ENCODE peak calls at places on chromosomes 16 and 17, in four cellular contexts. O is H9, W is uterus, G is tibial nerve. E is an unnamed sample.

GRCh38 chr16:47774661-47775060 is 313.5 kb downstream of the PHKB start:
- DNase-seq in O (peak), W (no peak), G (no peak), E (no peak)

GRCh38 chr16:71384073-71384724 is 25.7 kb downstream of the CALB2 start:
- DNase-seq in O (no peak), W (no peak), G (no peak), E (no peak)

GRCh38 chr17:73800893-73801292 is 156.6 kb upstream of the SDK2 start:
- DNase-seq in O (no peak), W (no peak), G (no peak), E (no peak)

GRCh38 chr17:67620088-67620487 is 97.6 kb upstream of the NOL11 start:
- DNase-seq in O (no peak), W (no peak), G (no peak), E (no peak)

GRCh38 chr16:69077251-69077650 is 28.2 kb upstream of the HAS3 start:
- DNase-seq in O (no peak), W (no peak), G (no peak), E (no peak)

GRCh38 chr16:12907670-12908233 is 6.4 kb downstream of the SHISA9 start:
- DNase-seq in O (peak), W (no peak), G (no peak), E (no peak)

GRCh38 chr17:18159551-18160120 is 24.0 kb upstream of the ALKBH5 start:
- DNase-seq in O (no peak), W (no peak), G (no peak), E (no peak)

GRCh38 chr17:82328994-82329507 is 4.5 kb downstream of the SECTM1 start:
- DNase-seq in O (no peak), W (no peak), G (no peak), E (no peak)

GRCh38 chr16:54487933-54488332 is 201.3 kb upstream of the IRX3 start:
- DNase-seq in O (no peak), W (no peak), G (peak), E (no peak)

GRCh38 chr17:78940708-78941107 is 15.5 kb upstream of the TIMP2 start:
- DNase-seq in O (peak), W (no peak), G (no peak), E (no peak)

GRCh38 chr16:84040823-84041391 is 1.7 kb downstream of the SLC38A8 start:
- DNase-seq in O (no peak), W (no peak), G (peak), E (no peak)

GRCh38 chr16:26058326-26058725 is 366.6 kb downstream of the HS3ST4 start:
- DNase-seq in O (no peak), W (no peak), G (no peak), E (no peak)

GRCh38 chr17:12078791-12079190 is 58.1 kb downstream of the MAP2K4 start:
- DNase-seq in O (no peak), W (no peak), G (no peak), E (no peak)

GRCh38 chr16:80610489-80611156 is 69.8 kb downstream of the DYNLRB2 start:
- DNase-seq in O (no peak), W (no peak), G (no peak), E (no peak)

GRCh38 chr16:84811529-84811928 is 8.3 kb upstream of the CRISPLD2 start:
- DNase-seq in O (no peak), W (no peak), G (no peak), E (no peak)

GRCh38 chr16:84294196-84295142 is at the start of gene WFDC1:
- DNase-seq in O (no peak), W (peak), G (no peak), E (peak)

GRCh38 chr17:2928294-2928890 is 132.2 kb downstream of the RAP1GAP2 start:
- DNase-seq in O (peak), W (no peak), G (no peak), E (no peak)

GRCh38 chr16:83813818-83814653 is 6.3 kb downstream of the HSBP1 start:
- DNase-seq in O (no peak), W (peak), G (peak), E (no peak)

GRCh38 chr17:43006639-43007551 is at the start of gene IFI35:
- DNase-seq in O (peak), W (peak), G (peak), E (peak)

GRCh38 chr17:18916816-18917496 is 35.0 kb upstream of the SLC5A10 start:
- DNase-seq in O (no peak), W (no peak), G (no peak), E (no peak)

GRCh38 chr17:15446036-15446435 is 21.4 kb downstream of the CDRT4 start:
- DNase-seq in O (peak), W (no peak), G (no peak), E (no peak)

GRCh38 chr16:86931410-86931941 is 353.1 kb downstream of the FOXL1 start:
- DNase-seq in O (no peak), W (no peak), G (peak), E (no peak)

GRCh38 chr17:66547170-66547865 is 244.9 kb downstream of the PRKCA start:
- DNase-seq in O (no peak), W (no peak), G (no peak), E (no peak)

GRCh38 chr16:68354816-68355215 is 44.0 kb downstream of the PRMT7 start:
- DNase-seq in O (no peak), W (no peak), G (no peak), E (no peak)

GRCh38 chr16:67165121-67166034 is 833 bp downstream of the HSF4 start:
- DNase-seq in O (no peak), W (no peak), G (no peak), E (no peak)

GRCh38 chr17:29931253-29931932 is 1.4 kb upstream of the SSH2 start:
- DNase-seq in O (peak), W (peak), G (peak), E (peak)

GRCh38 chr17:45307290-45308015 is 9.4 kb downstream of the MAP3K14 start:
- DNase-seq in O (no peak), W (peak), G (peak), E (no peak)

GRCh38 chr16:85443531-85443930 is 169.6 kb upstream of the GSE1 start:
- DNase-seq in O (no peak), W (no peak), G (no peak), E (no peak)

GRCh38 chr16:29315916-29316517 is 90.5 kb downstream of the NPIPB11 start:
- DNase-seq in O (peak), W (no peak), G (no peak), E (no peak)

GRCh38 chr16:52050418-52050817 is 496.5 kb downstream of the TOX3 start:
- DNase-seq in O (no peak), W (no peak), G (no peak), E (no peak)

GRCh38 chr16:78147846-78148535 is 48.5 kb downstream of the WWOX start:
- DNase-seq in O (no peak), W (no peak), G (no peak), E (no peak)

GRCh38 chr16:53912155-53912554 is 208.2 kb downstream of the FTO start:
- DNase-seq in O (no peak), W (no peak), G (no peak), E (no peak)

GRCh38 chr17:39706383-39706782 is 6.5 kb downstream of the ERBB2 start:
- DNase-seq in O (no peak), W (no peak), G (no peak), E (no peak)

GRCh38 chr17:18258356-18259038 is at the start of gene FLII:
- DNase-seq in O (peak), W (peak), G (peak), E (peak)

DNA sequence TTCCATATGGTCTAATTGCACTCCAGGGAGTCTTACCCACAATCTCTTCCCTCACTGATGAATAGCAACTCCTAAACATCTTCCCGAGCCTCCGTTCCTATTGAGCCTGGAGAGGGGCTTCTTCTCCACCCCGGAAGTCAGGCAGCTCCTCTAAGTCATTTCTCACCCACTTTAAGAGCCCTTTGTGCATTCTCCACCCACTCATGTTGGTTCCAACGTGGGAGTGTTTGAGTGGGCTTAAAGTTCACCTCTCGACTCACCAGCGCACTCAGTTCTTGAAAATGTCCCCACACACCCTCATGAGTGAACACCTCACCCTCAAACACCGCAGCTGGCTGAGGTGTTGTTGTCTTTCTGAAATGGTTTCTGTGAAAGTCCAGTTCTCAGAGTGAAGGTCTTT is 67.6 kb downstream of the TMEM114 start:
- DNase-seq in O (no peak), W (no peak), G (no peak), E (no peak)
- H3K27ac ChIP-seq in O (no peak), W (no peak), G (no peak), E (no peak)

DNA sequence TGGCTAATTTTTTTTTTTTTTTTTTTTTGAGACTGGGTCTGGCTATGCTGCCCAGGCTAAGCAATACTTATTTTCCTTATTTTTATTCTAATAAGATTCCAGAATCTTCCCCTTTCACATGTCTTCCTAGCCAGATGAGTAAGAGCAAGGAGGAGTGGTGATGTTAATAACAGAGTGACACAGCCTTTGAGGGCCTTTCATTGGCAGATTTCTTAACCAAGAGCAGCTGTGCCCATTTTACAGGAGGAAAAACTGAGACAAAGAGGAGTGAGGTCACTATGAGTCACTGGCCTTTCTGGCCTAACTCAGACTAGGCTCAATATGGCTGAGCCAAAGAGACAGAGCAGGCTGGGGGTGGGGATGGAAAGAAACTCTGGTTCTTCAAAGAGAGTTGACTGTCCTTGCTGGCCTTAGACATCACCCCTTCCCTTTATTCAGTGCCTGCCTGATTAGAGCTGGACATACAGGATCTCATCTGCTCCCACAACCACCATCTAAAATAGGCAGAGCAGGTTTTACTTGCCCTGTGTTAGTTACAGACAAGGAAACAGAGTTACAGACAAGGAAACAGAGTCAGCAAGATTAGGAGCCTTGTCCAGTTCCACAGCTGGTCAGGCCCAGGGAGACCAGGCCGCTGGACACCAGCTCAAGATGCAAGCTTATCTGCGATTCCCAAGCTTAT is 50.0 kb upstream of the TOB1 start:
- DNase-seq in O (no peak), W (no peak), G (no peak), E (no peak)
- H3K27ac ChIP-seq in O (no peak), W (no peak), G (no peak), E (peak)

DNA sequence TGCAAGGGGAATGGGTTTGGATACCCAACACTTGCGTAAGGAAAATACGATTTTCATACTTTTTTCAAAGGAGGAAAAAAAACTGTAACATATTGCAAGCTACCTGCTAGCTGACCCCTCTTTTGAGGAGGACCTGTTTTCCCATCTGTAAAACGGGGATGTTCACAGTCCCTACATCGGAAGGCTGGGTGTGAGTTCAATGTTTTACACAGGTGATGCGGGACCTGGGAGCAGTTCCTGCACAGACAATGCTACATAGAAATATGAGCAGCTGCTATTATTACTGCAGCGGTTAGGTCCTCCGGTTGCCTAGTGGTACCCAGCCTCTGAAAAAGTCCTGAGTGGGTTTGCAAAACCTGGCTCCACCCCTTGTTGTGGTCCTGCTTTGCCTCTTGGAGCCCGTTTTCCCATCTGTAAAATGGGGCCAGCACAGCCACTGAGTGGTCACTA is 3.5 kb downstream of the SOCS1 start:
- DNase-seq in O (no peak), W (no peak), G (no peak), E (no peak)
- H3K27ac ChIP-seq in O (no peak), W (peak), G (no peak), E (no peak)

GRCh38 chr17:59810894-59811153 is 81.9 kb downstream of the TUBD1 start:
- DNase-seq in O (no peak), W (no peak), G (no peak), E (no peak)

GRCh38 chr17:59812139-59812538 is 80.6 kb downstream of the TUBD1 start:
- DNase-seq in O (no peak), W (no peak), G (no peak), E (no peak)

GRCh38 chr17:59811209-59811608 is 81.5 kb downstream of the TUBD1 start:
- DNase-seq in O (no peak), W (no peak), G (no peak), E (no peak)

GRCh38 chr17:59804910-59805381 is 87.8 kb downstream of the TUBD1 start:
- DNase-seq in O (no peak), W (no peak), G (no peak), E (no peak)

DNA sequence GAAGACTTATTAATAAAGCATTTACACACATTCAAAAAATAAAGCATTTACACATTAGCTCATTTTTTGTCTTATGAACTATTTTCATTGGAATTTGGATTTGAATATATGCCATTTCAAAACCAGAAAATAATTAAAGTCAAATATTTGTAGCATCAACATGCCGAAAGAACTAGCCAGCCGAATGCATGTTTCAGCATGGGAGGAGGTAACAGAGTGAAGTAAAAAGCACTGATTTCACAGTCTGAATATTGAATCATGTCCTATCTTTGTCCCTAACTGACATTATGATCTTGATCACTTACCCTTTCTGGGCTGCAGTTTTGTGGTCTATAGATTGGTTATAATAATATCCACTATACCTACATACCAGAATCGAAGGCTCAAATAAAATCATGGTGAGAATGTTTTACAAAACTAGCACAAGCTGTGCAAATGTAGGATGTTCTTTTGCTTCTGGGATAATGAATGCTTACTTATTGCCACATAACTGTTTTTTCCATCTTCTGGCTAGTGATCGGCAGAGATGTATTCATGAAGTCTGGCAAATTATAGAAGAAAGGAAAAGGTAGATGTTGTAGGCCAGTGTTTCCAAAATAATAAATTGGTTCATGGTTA is 84.7 kb downstream of the TUBD1 start:
- DNase-seq in O (no peak), W (no peak), G (no peak), E (no peak)
- H3K27ac ChIP-seq in O (no peak), W (peak), G (peak), E (no peak)

GRCh38 chr17:76710863-76711611 is at the start of gene MXRA7:
- DNase-seq in O (peak), W (peak), G (peak), E (peak)
- H3K27ac ChIP-seq in O (no peak), W (peak), G (peak), E (peak)

DNA sequence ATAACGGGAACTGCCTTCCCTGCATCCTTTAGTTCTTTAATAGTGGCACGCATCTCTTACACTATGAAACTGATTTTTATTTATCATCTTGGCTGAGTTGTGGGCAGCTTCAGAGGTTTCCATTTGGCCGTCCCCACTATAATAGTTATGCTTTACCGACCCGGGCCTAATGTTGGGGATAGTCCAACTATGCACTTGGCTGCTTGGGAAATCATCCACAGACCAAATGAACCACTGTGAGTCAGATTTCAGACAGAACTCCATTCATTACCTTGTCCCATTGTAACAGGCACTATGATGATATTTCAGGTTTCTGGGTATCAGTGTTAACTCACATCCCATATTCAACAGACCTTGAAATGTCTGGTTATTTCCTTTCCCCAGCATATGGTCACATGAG is 6.1 kb upstream of the SLFN5 start:
- DNase-seq in O (no peak), W (no peak), G (no peak), E (no peak)
- H3K27ac ChIP-seq in O (no peak), W (no peak), G (no peak), E (no peak)

GRCh38 chr17:72576289-72576759 is 455.5 kb downstream of the SOX9 start:
- DNase-seq in O (peak), W (no peak), G (no peak), E (no peak)

GRCh38 chr17:72580321-72581127 is 459.7 kb downstream of the SOX9 start:
- DNase-seq in O (no peak), W (no peak), G (no peak), E (no peak)

GRCh38 chr17:72575542-72576233 is 454.9 kb downstream of the SOX9 start:
- DNase-seq in O (no peak), W (no peak), G (no peak), E (no peak)

GRCh38 chr17:72579990-72580320 is 459.1 kb downstream of the SOX9 start:
- DNase-seq in O (no peak), W (no peak), G (no peak), E (no peak)

DNA sequence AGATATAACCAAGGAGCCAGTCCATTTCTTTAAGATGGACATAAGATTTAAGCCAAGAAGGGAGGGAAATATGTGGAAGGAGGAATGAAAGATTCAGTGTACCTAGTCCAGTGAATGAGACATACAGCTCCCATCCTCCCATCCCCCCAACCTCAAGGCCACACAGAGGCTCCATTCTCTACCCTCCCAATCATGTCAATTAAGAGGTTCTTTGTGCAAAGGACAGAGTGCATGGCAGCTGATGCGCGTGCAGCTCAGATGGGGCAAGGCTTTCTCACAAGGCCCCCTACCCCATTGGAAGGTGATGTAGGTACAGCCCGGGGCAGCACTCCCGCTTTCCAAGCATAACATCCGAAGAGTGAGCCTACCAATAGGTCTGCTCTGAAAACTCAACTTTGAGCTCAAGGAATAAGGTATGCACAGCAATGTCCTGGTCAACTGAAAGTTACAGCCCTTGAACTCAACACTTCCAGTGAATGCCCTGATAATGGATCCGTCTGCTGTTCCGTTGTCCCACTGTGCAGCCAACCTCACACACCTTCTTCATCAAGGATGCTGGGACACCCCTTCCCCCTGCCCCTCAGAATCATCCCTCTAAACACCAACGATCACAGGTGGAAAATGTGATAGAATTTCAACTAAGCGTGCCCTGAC is 458.1 kb downstream of the SOX9 start:
- DNase-seq in O (no peak), W (no peak), G (no peak), E (no peak)
- H3K27ac ChIP-seq in O (no peak), W (no peak), G (no peak), E (no peak)

GRCh38 chr16:2323701-2324100 is 16.8 kb downstream of the ABCA3 start:
- DNase-seq in O (no peak), W (no peak), G (no peak), E (no peak)

GRCh38 chr16:2325791-2326190 is 14.7 kb downstream of the ABCA3 start:
- DNase-seq in O (no peak), W (no peak), G (no peak), E (no peak)

GRCh38 chr16:2326191-2326590 is 14.3 kb downstream of the ABCA3 start:
- DNase-seq in O (no peak), W (no peak), G (no peak), E (no peak)

GRCh38 chr16:2324296-2324859 is 16.1 kb downstream of the ABCA3 start:
- DNase-seq in O (no peak), W (no peak), G (no peak), E (no peak)

DNA sequence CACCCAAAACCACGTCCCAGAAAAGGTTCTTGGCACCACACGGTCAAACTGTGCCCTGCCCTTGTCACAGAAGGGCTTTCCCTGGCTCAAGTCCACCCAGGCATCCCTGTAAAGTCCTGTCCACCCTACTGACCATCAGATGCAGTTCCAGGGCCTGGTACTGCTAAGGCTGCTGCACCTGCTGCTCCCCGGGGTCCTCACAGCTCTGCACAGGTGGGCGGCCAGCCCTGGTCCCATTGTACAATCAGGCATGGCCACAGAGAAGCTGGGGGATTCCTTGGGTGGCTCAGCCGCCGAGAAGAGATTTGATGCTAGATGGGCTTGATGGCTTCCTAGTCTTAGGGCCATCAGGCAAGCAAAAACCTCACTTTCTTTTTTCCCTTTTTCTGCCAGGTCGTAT is 15.3 kb downstream of the ABCA3 start:
- DNase-seq in O (no peak), W (no peak), G (no peak), E (no peak)
- H3K27ac ChIP-seq in O (no peak), W (no peak), G (no peak), E (no peak)